ENCODE peak calls at places on chromosomes 3 and 15, in five cellular contexts. Y, X, Z, W and L are unnamed samples.

GRCh38 chr15:63832620-63833245 is 1.0 kb downstream of the HERC1 start:
- DNase-seq in Y (no peak), X (no peak), Z (peak), W (peak), L (peak)

GRCh38 chr3:31516757-31517156 is 16.0 kb upstream of the STT3B start:
- DNase-seq in Y (no peak), X (no peak), Z (no peak), W (no peak), L (no peak)

GRCh38 chr3:124149774-124150173 is 157.8 kb upstream of the ROPN1 start:
- DNase-seq in Y (no peak), X (no peak), Z (no peak), W (no peak), L (no peak)

GRCh38 chr15:62952969-62953368 is 89.6 kb upstream of the TPM1 start:
- DNase-seq in Y (no peak), X (peak), Z (no peak), W (peak), L (no peak)

GRCh38 chr3:179615458-179616173 is 11.0 kb downstream of the NDUFB5 start:
- DNase-seq in Y (no peak), X (no peak), Z (no peak), W (peak), L (no peak)

GRCh38 chr3:69882560-69882959 is 117.0 kb upstream of the SAMMSON start:
- DNase-seq in Y (no peak), X (no peak), Z (no peak), W (no peak), L (no peak)

GRCh38 chr3:66989860-66990696 is 8.0 kb upstream of the KBTBD8 start:
- DNase-seq in Y (peak), X (no peak), Z (no peak), W (peak), L (peak)

GRCh38 chr3:123816673-123817207 is 67.4 kb downstream of the MYLK start:
- DNase-seq in Y (no peak), X (no peak), Z (no peak), W (no peak), L (no peak)

GRCh38 chr3:188914556-188914955 is 257.2 kb upstream of the TPRG1 start:
- DNase-seq in Y (no peak), X (no peak), Z (no peak), W (no peak), L (no peak)

GRCh38 chr3:172836390-172836997 is 86.0 kb downstream of the ECT2 start:
- DNase-seq in Y (peak), X (peak), Z (peak), W (peak), L (peak)
- TF ChIP-seq CTCF in Y (peak), X (peak), Z (peak), W (peak), L (peak)

GRCh38 chr3:162435750-162436149 is 939.1 kb downstream of the OTOL1 start:
- DNase-seq in Y (no peak), X (no peak), Z (no peak), W (no peak), L (no peak)

GRCh38 chr3:162437480-162437879 is 940.9 kb downstream of the OTOL1 start:
- DNase-seq in Y (no peak), X (no peak), Z (no peak), W (no peak), L (peak)

GRCh38 chr3:162436826-162437225 is 940.2 kb downstream of the OTOL1 start:
- DNase-seq in Y (no peak), X (no peak), Z (no peak), W (no peak), L (no peak)

GRCh38 chr3:162441716-162442115 is 945.1 kb downstream of the OTOL1 start:
- DNase-seq in Y (no peak), X (no peak), Z (no peak), W (no peak), L (no peak)
- TF ChIP-seq MAX in Y (no peak), X (no peak), Z (no peak), W (no peak), L (no peak)

GRCh38 chr3:115658337-115659181 is 35.2 kb downstream of the GAP43 start:
- DNase-seq in Y (peak), X (peak), Z (peak), W (peak), L (peak)
- TF ChIP-seq CTCF in Y (no peak), X (no peak), Z (no peak), W (no peak), L (no peak)

GRCh38 chr3:126581569-126581968 is 22.8 kb upstream of the C3orf22 start:
- DNase-seq in Y (no peak), X (no peak), Z (no peak), W (no peak), L (no peak)
- TF ChIP-seq MAX in Y (no peak), X (no peak), Z (no peak), W (no peak), L (no peak)

GRCh38 chr3:58321791-58322190 is 10.9 kb upstream of the PXK start:
- DNase-seq in Y (no peak), X (peak), Z (no peak), W (no peak), L (no peak)
- TF ChIP-seq CTCF in Y (no peak), X (no peak), Z (no peak), W (no peak), L (no peak)

GRCh38 chr3:64533565-64534317 is 154.1 kb downstream of the ADAMTS9 start:
- DNase-seq in Y (peak), X (peak), Z (peak), W (peak), L (peak)

DNA sequence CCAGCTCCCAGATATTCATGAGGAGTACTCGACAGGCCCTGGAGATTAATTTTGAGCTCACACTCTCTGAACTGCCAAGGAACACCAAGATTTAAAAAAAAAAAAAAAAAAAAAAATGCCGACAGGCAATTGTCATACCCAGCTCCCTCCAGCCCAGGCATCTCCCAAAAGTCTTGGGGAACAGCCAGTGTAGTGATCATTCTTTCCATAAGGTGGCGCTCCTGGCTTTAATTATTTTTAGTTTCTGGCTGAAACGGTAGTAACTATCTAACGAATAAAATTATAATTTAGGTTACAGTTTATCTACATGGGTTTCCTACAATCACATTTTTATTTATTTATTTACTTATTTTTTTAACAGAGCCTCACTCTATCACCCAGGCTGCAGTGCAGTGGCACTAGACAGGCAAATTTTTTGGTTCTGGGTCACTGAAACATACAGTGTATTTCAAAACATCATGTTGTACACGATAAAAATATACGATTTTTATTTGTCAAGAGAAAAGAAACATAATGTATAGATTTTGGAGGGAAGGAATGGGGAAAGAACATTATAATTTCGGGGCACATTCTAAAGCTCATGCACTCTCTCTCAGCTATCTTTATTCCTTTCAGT is 157.3 kb downstream of the ADAMTS9 start:
- DNase-seq in Y (peak), X (peak), Z (peak), W (peak), L (peak)
- TF ChIP-seq MAX in Y (no peak), X (no peak), Z (no peak), W (no peak), L (no peak)

GRCh38 chr3:74066456-74066855 is 441.7 kb upstream of the PDZRN3 start:
- DNase-seq in Y (no peak), X (no peak), Z (no peak), W (no peak), L (no peak)

GRCh38 chr3:74067296-74067695 is 442.6 kb upstream of the PDZRN3 start:
- DNase-seq in Y (no peak), X (no peak), Z (no peak), W (no peak), L (peak)
- TF ChIP-seq CTCF in Y (no peak), X (no peak), Z (peak), W (no peak), L (no peak)

DNA sequence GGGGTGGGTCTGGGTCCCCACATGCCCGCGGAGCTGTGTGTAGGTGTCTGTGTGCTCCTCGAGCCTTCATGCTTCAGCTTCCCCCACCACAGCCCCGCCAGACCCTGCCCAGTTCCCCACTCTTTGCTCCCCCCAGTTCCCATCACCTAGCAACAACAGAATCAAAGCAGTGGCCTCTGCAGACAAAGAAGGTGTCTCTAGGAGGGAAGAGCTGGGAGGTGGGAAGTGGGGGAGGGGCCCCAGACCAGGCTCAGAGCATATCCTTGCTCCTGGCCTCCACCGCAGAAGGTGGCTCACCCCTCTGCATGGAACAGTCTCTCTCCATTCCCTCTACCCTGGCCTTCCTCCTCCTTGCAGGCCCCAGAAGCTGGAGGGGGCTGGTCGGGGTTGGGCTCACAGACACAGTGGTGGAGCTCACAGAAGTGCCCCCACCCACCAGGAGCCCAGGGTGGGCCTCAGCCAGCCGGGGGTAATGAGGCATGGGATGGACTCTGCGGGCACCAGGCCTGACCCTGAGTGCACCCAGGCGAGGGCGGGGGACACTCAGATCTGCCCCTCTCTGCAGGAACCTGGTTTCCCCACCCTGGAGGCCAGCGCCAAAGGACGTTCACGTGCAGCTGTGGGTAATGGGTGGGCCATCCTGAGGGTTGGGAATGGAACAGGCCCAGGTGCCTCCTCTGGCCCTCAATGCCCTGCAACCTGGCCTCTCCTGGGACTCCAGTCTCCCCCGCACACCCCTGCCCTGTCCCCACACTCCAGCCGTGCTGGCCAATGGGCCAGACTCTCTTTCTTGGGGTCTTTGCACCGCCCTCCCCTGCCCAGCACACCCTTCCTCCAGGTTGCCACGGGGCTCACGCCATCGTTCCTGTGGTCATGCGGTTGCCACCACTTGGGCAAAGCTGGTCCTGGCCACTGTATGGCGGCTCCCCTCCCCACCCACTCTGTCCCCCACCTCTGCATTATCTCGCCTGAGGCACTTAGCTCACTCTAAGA is 53.4 kb downstream of the TPRA1 start:
- DNase-seq in Y (no peak), X (peak), Z (no peak), W (no peak), L (no peak)
- TF ChIP-seq MAX in Y (no peak), X (no peak), Z (no peak), W (no peak), L (no peak)

GRCh38 chr15:74781673-74782595 is at the start of gene CSK:
- DNase-seq in Y (peak), X (peak), Z (peak), W (peak), L (peak)
- TF ChIP-seq CTCF in Y (peak), X (peak), Z (peak), W (peak), L (peak)

DNA sequence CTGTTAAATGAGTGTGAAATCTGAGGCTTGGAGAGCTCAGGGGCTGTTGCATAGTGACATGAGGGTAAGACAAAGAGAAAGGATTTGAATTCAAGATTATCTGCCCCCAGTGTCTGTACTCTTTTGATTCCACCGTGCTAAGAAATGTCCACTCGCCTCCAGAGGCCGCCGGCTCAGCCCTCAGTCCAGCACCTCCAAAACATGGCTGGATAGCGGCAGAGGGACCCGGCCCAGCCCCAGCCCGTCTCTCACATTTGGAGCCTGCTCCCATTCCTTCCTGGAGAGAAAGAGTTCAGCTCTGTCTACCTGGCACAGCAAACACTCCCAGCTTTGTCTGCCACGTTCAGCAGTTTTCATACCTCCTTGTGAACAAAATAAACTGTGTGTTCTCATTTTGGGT is 84.8 kb upstream of the IQSEC1 start:
- DNase-seq in Y (no peak), X (no peak), Z (no peak), W (no peak), L (no peak)
- TF ChIP-seq MAX in Y (no peak), X (no peak), Z (no peak), W (no peak), L (no peak)